ENCODE peak calls at places on chromosome 6, in eight cellular contexts. One of them, this sample, is unnamed.
A peak's percentile ranks its signal among the peaks of the same experiment; 100 is the strongest.

GRCh38 chr6:21331221-21331620 is 262.3 kb upstream of the SOX4 start:
- DNase-seq in anterior cingulate cortex: no peak
- DNase-seq in Daoy: no peak
- DNase-seq in ureter: no peak
- DNase-seq in H1: no peak
- DNase-seq in hippocampal formation: no peak
- DNase-seq in iris pigment epithelial cell: no peak
- DNase-seq in SJSA1: no peak
- DNase-seq in this sample: no peak

GRCh38 chr6:5989141-5989723 is 17.5 kb downstream of the NRN1 start:
- DNase-seq in ureter: no peak
- DNase-seq in H1: no peak
- DNase-seq in hippocampal formation: no peak
- DNase-seq in anterior cingulate cortex: no peak
- DNase-seq in Daoy: no peak
- DNase-seq in iris pigment epithelial cell: no peak
- DNase-seq in SJSA1: no peak
- DNase-seq in this sample: peak; percentile 9

GRCh38 chr6:148203281-148203925 is 139.2 kb upstream of the SASH1 start:
- DNase-seq in Daoy: peak; percentile 59
- DNase-seq in iris pigment epithelial cell: peak; percentile 65
- DNase-seq in hippocampal formation: no peak
- DNase-seq in H1: no peak
- DNase-seq in anterior cingulate cortex: no peak
- DNase-seq in SJSA1: no peak
- DNase-seq in ureter: no peak
- DNase-seq in this sample: no peak

GRCh38 chr6:77462359-77463307 is 658 bp downstream of the HTR1B start:
- DNase-seq in ureter: no peak
- DNase-seq in hippocampal formation: no peak
- DNase-seq in H1: no peak
- DNase-seq in SJSA1: no peak
- DNase-seq in Daoy: no peak
- DNase-seq in anterior cingulate cortex: no peak
- DNase-seq in iris pigment epithelial cell: peak; percentile 83
- DNase-seq in this sample: no peak

GRCh38 chr6:163630096-163630495 is 215.6 kb downstream of the QKI start:
- DNase-seq in hippocampal formation: no peak
- DNase-seq in Daoy: no peak
- DNase-seq in anterior cingulate cortex: no peak
- DNase-seq in iris pigment epithelial cell: no peak
- DNase-seq in SJSA1: no peak
- DNase-seq in ureter: no peak
- DNase-seq in H1: no peak
- DNase-seq in this sample: no peak

GRCh38 chr6:5713519-5713918 is 293.2 kb downstream of the NRN1 start:
- DNase-seq in Daoy: no peak
- DNase-seq in iris pigment epithelial cell: no peak
- DNase-seq in hippocampal formation: no peak
- DNase-seq in SJSA1: no peak
- DNase-seq in H1: no peak
- DNase-seq in anterior cingulate cortex: no peak
- DNase-seq in ureter: no peak
- DNase-seq in this sample: no peak

GRCh38 chr6:139219746-139220145 is 72.1 kb downstream of the TXLNB start:
- DNase-seq in hippocampal formation: no peak
- DNase-seq in ureter: no peak
- DNase-seq in H1: no peak
- DNase-seq in anterior cingulate cortex: no peak
- DNase-seq in iris pigment epithelial cell: no peak
- DNase-seq in Daoy: no peak
- DNase-seq in SJSA1: no peak
- DNase-seq in this sample: no peak

GRCh38 chr6:137909533-137909932 is 42.5 kb downstream of the TNFAIP3 start:
- DNase-seq in hippocampal formation: no peak
- DNase-seq in Daoy: no peak
- DNase-seq in ureter: no peak
- DNase-seq in iris pigment epithelial cell: no peak
- DNase-seq in H1: no peak
- DNase-seq in anterior cingulate cortex: no peak
- DNase-seq in SJSA1: no peak
- DNase-seq in this sample: no peak

GRCh38 chr6:45555981-45556771 is 178.4 kb upstream of the SUPT3H start:
- DNase-seq in anterior cingulate cortex: no peak
- DNase-seq in ureter: no peak
- DNase-seq in H1: no peak
- DNase-seq in hippocampal formation: no peak
- DNase-seq in iris pigment epithelial cell: peak; percentile 40
- DNase-seq in Daoy: no peak
- DNase-seq in SJSA1: no peak
- DNase-seq in this sample: no peak

GRCh38 chr6:40498148-40498547 is 89.0 kb downstream of the LRFN2 start:
- DNase-seq in Daoy: no peak
- DNase-seq in SJSA1: no peak
- DNase-seq in ureter: no peak
- DNase-seq in anterior cingulate cortex: no peak
- DNase-seq in H1: no peak
- DNase-seq in hippocampal formation: no peak
- DNase-seq in iris pigment epithelial cell: no peak
- DNase-seq in this sample: no peak

GRCh38 chr6:117174835-117175360 is 90.5 kb upstream of the VGLL2 start:
- DNase-seq in ureter: no peak
- DNase-seq in H1: no peak
- DNase-seq in iris pigment epithelial cell: no peak
- DNase-seq in SJSA1: no peak
- DNase-seq in hippocampal formation: no peak
- DNase-seq in anterior cingulate cortex: no peak
- DNase-seq in Daoy: no peak
- DNase-seq in this sample: no peak

GRCh38 chr6:95017922-95018321 is 559.4 kb upstream of the MANEA start:
- DNase-seq in iris pigment epithelial cell: no peak
- DNase-seq in H1: no peak
- DNase-seq in anterior cingulate cortex: no peak
- DNase-seq in Daoy: no peak
- DNase-seq in SJSA1: no peak
- DNase-seq in hippocampal formation: no peak
- DNase-seq in ureter: no peak
- DNase-seq in this sample: no peak

GRCh38 chr6:90397047-90397446 is 100.4 kb upstream of the BACH2 start:
- DNase-seq in SJSA1: no peak
- DNase-seq in anterior cingulate cortex: no peak
- DNase-seq in H1: no peak
- DNase-seq in ureter: no peak
- DNase-seq in hippocampal formation: no peak
- DNase-seq in Daoy: no peak
- DNase-seq in iris pigment epithelial cell: no peak
- DNase-seq in this sample: no peak

GRCh38 chr6:106750146-106750900 is 120.9 kb downstream of the QRSL1 start:
- DNase-seq in H1: no peak
- DNase-seq in Daoy: no peak
- DNase-seq in hippocampal formation: no peak
- DNase-seq in iris pigment epithelial cell: no peak
- DNase-seq in SJSA1: no peak
- DNase-seq in ureter: no peak
- DNase-seq in anterior cingulate cortex: no peak
- DNase-seq in this sample: no peak

GRCh38 chr6:169787797-169788196 is 36.4 kb downstream of the ERMARD start:
- DNase-seq in ureter: peak; percentile 10
- DNase-seq in SJSA1: peak; percentile 21
- DNase-seq in H1: no peak
- DNase-seq in Daoy: no peak
- DNase-seq in anterior cingulate cortex: no peak
- DNase-seq in iris pigment epithelial cell: no peak
- DNase-seq in hippocampal formation: no peak
- DNase-seq in this sample: no peak

GRCh38 chr6:74166849-74167248 is 470.8 kb downstream of the CD109 start:
- DNase-seq in anterior cingulate cortex: no peak
- DNase-seq in Daoy: no peak
- DNase-seq in ureter: no peak
- DNase-seq in SJSA1: no peak
- DNase-seq in H1: no peak
- DNase-seq in iris pigment epithelial cell: peak; percentile 4
- DNase-seq in hippocampal formation: no peak
- DNase-seq in this sample: no peak

GRCh38 chr6:127547909-127548649 is 28.9 kb upstream of the C6orf58 start:
- DNase-seq in ureter: no peak
- DNase-seq in anterior cingulate cortex: no peak
- DNase-seq in SJSA1: no peak
- DNase-seq in H1: no peak
- DNase-seq in hippocampal formation: no peak
- DNase-seq in iris pigment epithelial cell: peak; percentile 17
- DNase-seq in Daoy: no peak
- DNase-seq in this sample: no peak

GRCh38 chr6:123333000-123333756 is 303.6 kb downstream of the TRDN start:
- DNase-seq in SJSA1: no peak
- DNase-seq in iris pigment epithelial cell: no peak
- DNase-seq in hippocampal formation: no peak
- DNase-seq in Daoy: peak; percentile 1
- DNase-seq in anterior cingulate cortex: no peak
- DNase-seq in H1: no peak
- DNase-seq in ureter: no peak
- DNase-seq in this sample: no peak

GRCh38 chr6:82569022-82569421 is 205.4 kb downstream of the TPBG start:
- DNase-seq in ureter: no peak
- DNase-seq in Daoy: no peak
- DNase-seq in SJSA1: no peak
- DNase-seq in iris pigment epithelial cell: no peak
- DNase-seq in H1: no peak
- DNase-seq in anterior cingulate cortex: no peak
- DNase-seq in hippocampal formation: no peak
- DNase-seq in this sample: no peak

GRCh38 chr6:30769088-30769852 is 24.9 kb upstream of the IER3 start:
- DNase-seq in iris pigment epithelial cell: peak; percentile 98
- DNase-seq in Daoy: peak; percentile 99
- DNase-seq in H1: peak; percentile 49
- DNase-seq in hippocampal formation: no peak
- DNase-seq in anterior cingulate cortex: no peak
- DNase-seq in SJSA1: peak; percentile 96
- DNase-seq in ureter: peak; percentile 80
- DNase-seq in this sample: no peak

GRCh38 chr6:156873654-156874380 is 96.6 kb downstream of the ARID1B start:
- DNase-seq in anterior cingulate cortex: no peak
- DNase-seq in Daoy: no peak
- DNase-seq in ureter: no peak
- DNase-seq in H1: no peak
- DNase-seq in SJSA1: no peak
- DNase-seq in hippocampal formation: no peak
- DNase-seq in iris pigment epithelial cell: no peak
- DNase-seq in this sample: peak; percentile 47

GRCh38 chr6:34526241-34526972 is 29.7 kb downstream of the SPDEF start:
- DNase-seq in hippocampal formation: no peak
- DNase-seq in ureter: no peak
- DNase-seq in H1: no peak
- DNase-seq in SJSA1: no peak
- DNase-seq in iris pigment epithelial cell: no peak
- DNase-seq in anterior cingulate cortex: no peak
- DNase-seq in Daoy: no peak
- DNase-seq in this sample: no peak

GRCh38 chr6:39210437-39210836 is 18.8 kb downstream of the KCNK5 start:
- DNase-seq in ureter: no peak
- DNase-seq in anterior cingulate cortex: no peak
- DNase-seq in H1: no peak
- DNase-seq in SJSA1: no peak
- DNase-seq in iris pigment epithelial cell: no peak
- DNase-seq in Daoy: no peak
- DNase-seq in hippocampal formation: no peak
- DNase-seq in this sample: no peak

GRCh38 chr6:3518356-3518841 is 61.5 kb upstream of the SLC22A23 start:
- DNase-seq in SJSA1: peak; percentile 83
- DNase-seq in anterior cingulate cortex: no peak
- DNase-seq in ureter: peak; percentile 65
- DNase-seq in H1: no peak
- DNase-seq in Daoy: peak; percentile 89
- DNase-seq in iris pigment epithelial cell: peak; percentile 61
- DNase-seq in hippocampal formation: no peak
- DNase-seq in this sample: peak; percentile 57

GRCh38 chr6:15638373-15638772 is 24.5 kb downstream of the DTNBP1 start:
- DNase-seq in SJSA1: no peak
- DNase-seq in anterior cingulate cortex: no peak
- DNase-seq in Daoy: no peak
- DNase-seq in H1: no peak
- DNase-seq in ureter: no peak
- DNase-seq in iris pigment epithelial cell: no peak
- DNase-seq in hippocampal formation: no peak
- DNase-seq in this sample: no peak